ENCODE peak calls at places on chromosomes 13 and 19, in four cellular contexts. W, H, G and E are unnamed samples.

GRCh38 chr13:78816154-78816553 is 157.2 kb upstream of the OBI1 start:
- DNase-seq in W (no peak), H (no peak), G (no peak), E (no peak)

GRCh38 chr13:45218689-45219088 is 17.8 kb upstream of the KCTD4 start:
- DNase-seq in W (no peak), H (no peak), G (no peak), E (no peak)

GRCh38 chr13:46667687-46668281 is 114.8 kb downstream of the LRCH1 start:
- DNase-seq in W (no peak), H (no peak), G (no peak), E (no peak)

GRCh38 chr13:30933334-30933681 is 852 bp downstream of the TEX26 start:
- DNase-seq in W (no peak), H (no peak), G (no peak), E (no peak)

GRCh38 chr19:16234552-16235445 is 37.1 kb downstream of the AP1M1 start:
- DNase-seq in W (no peak), H (no peak), G (no peak), E (peak)

GRCh38 chr13:97266734-97267417 is 44.7 kb downstream of the MBNL2 start:
- DNase-seq in W (no peak), H (no peak), G (no peak), E (no peak)

GRCh38 chr13:20489185-20489820 is 36.4 kb downstream of the CRYL1 start:
- DNase-seq in W (peak), H (no peak), G (no peak), E (no peak)

GRCh38 chr13:26380930-26381329 is 127.0 kb downstream of the CDK8 start:
- DNase-seq in W (no peak), H (no peak), G (no peak), E (no peak)

GRCh38 chr19:741506-742131 is 9.3 kb upstream of the MISP start:
- DNase-seq in W (no peak), H (no peak), G (no peak), E (peak)

GRCh38 chr13:39751805-39752204 is 96.3 kb downstream of the COG6 start:
- DNase-seq in W (no peak), H (no peak), G (no peak), E (no peak)

GRCh38 chr13:83121904-83122303 is 760.4 kb downstream of the SLITRK1 start:
- DNase-seq in W (no peak), H (no peak), G (no peak), E (no peak)

GRCh38 chr19:34173145-34173956 is 1.0 kb downstream of the LSM14A start:
- DNase-seq in W (peak), H (no peak), G (peak), E (no peak)

GRCh38 chr19:19230999-19231398 is 19.2 kb downstream of the NCAN start:
- DNase-seq in W (no peak), H (no peak), G (no peak), E (no peak)

GRCh38 chr19:44796701-44797115 is 12.2 kb upstream of the BCAM start:
- DNase-seq in W (no peak), H (no peak), G (peak), E (no peak)

GRCh38 chr19:2528543-2529173 is 52.7 kb downstream of the GADD45B start:
- DNase-seq in W (no peak), H (no peak), G (no peak), E (peak)

GRCh38 chr19:12450817-12451216 is 10.0 kb upstream of the ZNF443 start:
- DNase-seq in W (no peak), H (no peak), G (no peak), E (no peak)

GRCh38 chr19:46818812-46819211 is 30.4 kb upstream of the SLC1A5 start:
- DNase-seq in W (no peak), H (no peak), G (no peak), E (no peak)

GRCh38 chr13:36313047-36313969 is 15.7 kb upstream of the CCDC169 start:
- DNase-seq in W (no peak), H (no peak), G (no peak), E (no peak)

GRCh38 chr13:46641274-46642081 is 88.5 kb downstream of the LRCH1 start:
- DNase-seq in W (no peak), H (no peak), G (no peak), E (no peak)

GRCh38 chr13:31945202-31945978 is 86.2 kb upstream of the FRY start:
- DNase-seq in W (peak), H (no peak), G (no peak), E (peak)

GRCh38 chr13:74040200-74040599 is 94.0 kb downstream of the KLF12 start:
- DNase-seq in W (no peak), H (no peak), G (peak), E (peak)

GRCh38 chr19:51644636-51645271 is 1.9 kb downstream of the SIGLEC14 start:
- DNase-seq in W (no peak), H (no peak), G (no peak), E (no peak)

GRCh38 chr13:81487151-81487550 is 1146.2 kb upstream of the SPRY2 start:
- DNase-seq in W (no peak), H (no peak), G (no peak), E (no peak)

GRCh38 chr13:25292301-25292700 is 5.0 kb upstream of the MTMR6 start:
- DNase-seq in W (no peak), H (no peak), G (no peak), E (no peak)

GRCh38 chr19:8666814-8667405 is 31.7 kb downstream of the ACTL9 start:
- DNase-seq in W (no peak), H (no peak), G (no peak), E (no peak)

GRCh38 chr13:42996584-42996983 is 4.5 kb upstream of the EPSTI1 start:
- DNase-seq in W (no peak), H (peak), G (no peak), E (no peak)

GRCh38 chr13:111431241-111431640 is 110.8 kb downstream of the TEX29 start:
- DNase-seq in W (no peak), H (no peak), G (no peak), E (no peak)
- H3K4me3 ChIP-seq in W (no peak), H (no peak), G (no peak), E (no peak)

DNA sequence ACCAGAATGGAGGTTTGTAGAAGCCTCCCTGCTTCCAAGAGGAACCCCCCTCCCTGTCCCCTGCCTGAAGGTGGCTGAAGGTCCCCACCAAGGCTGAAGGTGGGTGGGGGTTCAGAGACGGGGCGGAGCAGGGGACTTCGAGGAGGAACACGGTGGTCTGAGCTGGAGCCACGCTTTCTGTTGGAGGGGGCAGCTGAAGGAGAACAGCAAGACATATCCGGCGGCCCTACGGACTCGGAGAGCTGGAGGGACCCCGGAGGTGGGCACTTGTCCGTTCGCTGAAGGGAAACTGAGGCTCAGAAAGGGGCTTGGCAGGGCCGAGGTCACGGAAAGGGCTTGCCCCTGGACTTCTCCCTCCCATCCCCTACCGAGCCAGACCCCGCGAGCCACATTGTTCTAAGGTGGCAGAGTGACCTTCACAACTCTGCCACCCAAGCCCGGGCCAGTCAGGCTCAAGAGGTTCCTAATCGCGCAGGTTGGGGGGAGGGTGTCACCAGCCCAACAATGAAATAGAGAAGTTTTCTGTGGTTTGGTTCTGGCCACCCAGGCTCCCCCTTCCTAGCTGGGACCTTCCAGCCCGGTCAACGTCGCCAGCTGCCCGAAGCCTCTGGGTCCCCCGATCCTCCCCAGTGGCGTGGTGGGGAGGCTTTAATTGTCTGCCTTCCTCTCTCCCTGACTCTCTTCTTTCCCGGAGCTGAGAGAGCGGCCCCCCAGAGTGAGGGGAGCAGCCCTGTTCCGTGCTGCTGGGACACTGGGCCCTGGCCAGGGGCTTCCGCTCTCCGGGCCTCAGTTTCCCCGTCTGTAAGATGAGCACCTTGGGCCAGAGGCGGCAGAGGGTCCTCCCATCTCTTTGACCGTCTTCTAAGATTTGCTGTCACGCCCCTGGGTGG is 15.5 kb upstream of the KCNN1 start:
- DNase-seq in W (no peak), H (no peak), G (no peak), E (no peak)
- H3K4me3 ChIP-seq in W (no peak), H (no peak), G (no peak), E (peak)

DNA sequence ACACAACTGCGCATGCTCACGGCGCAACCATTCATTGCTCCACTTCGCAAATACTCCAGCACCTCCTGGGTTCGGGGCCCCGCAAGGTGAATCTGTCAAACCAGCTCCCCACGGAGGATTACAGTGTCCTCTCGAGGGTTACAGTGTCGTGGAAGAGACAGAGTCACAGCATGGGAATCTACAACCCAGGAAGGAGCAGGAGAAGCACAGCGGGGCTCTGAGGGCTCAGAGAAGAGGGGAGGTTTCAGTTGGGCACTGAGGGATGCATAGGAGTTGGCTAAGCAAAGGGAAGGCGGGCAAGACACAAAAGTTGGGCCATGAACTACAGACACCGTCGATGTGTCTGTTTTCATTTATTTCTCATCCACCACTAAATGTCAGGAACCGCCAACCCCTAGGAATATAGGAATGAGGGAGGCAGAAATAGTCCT is 1.0 kb upstream of the GTF2F1 start:
- DNase-seq in W (no peak), H (no peak), G (no peak), E (no peak)
- H3K4me3 ChIP-seq in W (peak), H (peak), G (peak), E (peak)

GRCh38 chr19:33062902-33063301 is 1.8 kb downstream of the RHPN2 start:
- DNase-seq in W (no peak), H (no peak), G (no peak), E (no peak)
- H3K4me3 ChIP-seq in W (no peak), H (no peak), G (peak), E (no peak)

GRCh38 chr13:48888613-48889012 is 87.1 kb upstream of the FNDC3A start:
- DNase-seq in W (no peak), H (no peak), G (no peak), E (no peak)

GRCh38 chr13:48891586-48891985 is 84.1 kb upstream of the FNDC3A start:
- DNase-seq in W (no peak), H (no peak), G (no peak), E (no peak)

GRCh38 chr13:48890386-48890785 is 85.3 kb upstream of the FNDC3A start:
- DNase-seq in W (no peak), H (no peak), G (no peak), E (no peak)

GRCh38 chr13:48896312-48896711 is 79.4 kb upstream of the FNDC3A start:
- DNase-seq in W (no peak), H (peak), G (no peak), E (no peak)

DNA sequence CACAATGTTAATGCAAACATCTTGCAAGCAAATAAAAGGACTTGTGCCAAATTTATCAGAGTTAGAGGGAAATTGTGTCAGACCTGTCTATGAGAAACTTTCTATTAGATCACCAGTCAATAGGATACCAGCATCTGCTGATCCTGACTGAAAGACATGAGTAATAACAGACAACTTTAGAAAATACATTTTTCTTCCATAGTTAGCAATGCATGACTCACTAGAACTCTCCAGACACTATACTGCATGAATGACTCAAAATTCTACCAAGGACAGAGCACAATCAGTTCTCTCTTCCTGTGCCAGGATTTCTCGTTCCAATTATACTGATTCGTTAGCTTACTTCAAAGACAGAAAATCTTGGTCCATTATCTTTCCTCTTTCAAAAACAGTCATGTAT is 83.4 kb upstream of the FNDC3A start:
- DNase-seq in W (no peak), H (peak), G (no peak), E (no peak)
- H3K4me3 ChIP-seq in W (no peak), H (no peak), G (no peak), E (no peak)